ENCODE peak calls at places on chromosomes 4 and X, in seven cellular contexts. E is GM06990, F is astrocyte, X is GM23338, P is right cardiac atrium, I is A549, U is epithelial cell of esophagus. O is an unnamed sample.

GRCh38 chr4:74175379-74175778 is 17.5 kb downstream of the MTHFD2L start:
- DNase-seq in U (no peak), E (no peak), P (no peak), X (no peak), F (no peak), I (no peak), O (no peak)

GRCh38 chr4:14000091-14000814 is 372.7 kb upstream of the BOD1L1 start:
- DNase-seq in I (no peak), X (no peak), F (no peak), E (no peak), U (peak), P (no peak), O (no peak)

GRCh38 chr4:98609946-98610345 is 48.5 kb downstream of the TSPAN5 start:
- DNase-seq in U (no peak), I (no peak), E (no peak), X (no peak), P (no peak), F (no peak), O (no peak)

GRCh38 chrX:16771483-16772398 is 14.5 kb upstream of the TXLNG start:
- DNase-seq in X (peak), F (peak), E (peak), U (peak), I (peak), P (no peak), O (peak)

GRCh38 chr4:111792592-111792991 is 352.7 kb upstream of the FAM241A start:
- DNase-seq in X (no peak), I (no peak), E (no peak), F (no peak), P (no peak), U (no peak), O (no peak)

GRCh38 chrX:110214684-110215083 is 103.2 kb downstream of the AMMECR1 start:
- DNase-seq in U (no peak), X (no peak), F (no peak), E (no peak), I (no peak), P (no peak), O (no peak)

GRCh38 chrX:54043696-54044125 is 562 bp downstream of the PHF8 start:
- DNase-seq in U (peak), I (no peak), X (peak), E (no peak), P (no peak), F (peak), O (no peak)

GRCh38 chr4:125283702-125284279 is 31.0 kb upstream of the FAT4 start:
- DNase-seq in P (no peak), E (no peak), X (peak), I (peak), F (peak), U (peak), O (no peak)

GRCh38 chr4:102759835-102760644 is 728 bp downstream of the MANBA start:
- DNase-seq in P (no peak), F (peak), I (peak), X (peak), U (peak), E (no peak), O (no peak)

GRCh38 chr4:69830529-69831269 is 29.2 kb downstream of the SULT1E1 start:
- DNase-seq in P (no peak), F (peak), E (no peak), X (peak), I (peak), U (peak), O (peak)

GRCh38 chr4:26208237-26208985 is 112.4 kb upstream of the RBPJ start:
- DNase-seq in F (no peak), U (no peak), E (no peak), I (no peak), X (no peak), P (no peak), O (no peak)

GRCh38 chrX:39427492-39428289 is 626.4 kb downstream of the MID1IP1 start:
- DNase-seq in E (no peak), X (no peak), F (peak), P (no peak), U (peak), I (peak), O (peak)

GRCh38 chr4:6349896-6350295 is 80.2 kb downstream of the WFS1 start:
- DNase-seq in P (no peak), X (no peak), I (no peak), F (peak), E (no peak), U (no peak), O (no peak)

GRCh38 chr4:76723916-76724315 is 174.0 kb downstream of the SOWAHB start:
- DNase-seq in P (no peak), X (peak), F (peak), I (peak), E (no peak), U (peak), O (peak)

GRCh38 chr4:9947168-9948062 is 73.9 kb downstream of the SLC2A9 start:
- DNase-seq in X (no peak), I (no peak), U (no peak), F (no peak), P (no peak), E (no peak), O (no peak)

GRCh38 chr4:39825090-39825489 is 127.2 kb downstream of the UBE2K start:
- DNase-seq in I (no peak), U (no peak), F (no peak), E (no peak), P (no peak), X (no peak), O (no peak)

GRCh38 chr4:100189820-100190642 is at the start of gene DDIT4L:
- DNase-seq in E (peak), X (peak), P (peak), F (peak), I (peak), U (peak), O (no peak)

GRCh38 chr4:147791341-147791740 is 59.5 kb downstream of the ARHGAP10 start:
- DNase-seq in F (no peak), U (no peak), E (no peak), I (no peak), P (no peak), X (no peak), O (no peak)

GRCh38 chr4:85722401-85722800 is 247.5 kb downstream of the ARHGAP24 start:
- DNase-seq in X (no peak), F (no peak), P (no peak), I (no peak), E (no peak), U (no peak), O (no peak)

GRCh38 chr4:7103599-7104365 is 35.9 kb upstream of the GRPEL1 start:
- DNase-seq in I (peak), U (no peak), X (no peak), E (no peak), P (peak), F (no peak), O (no peak)

GRCh38 chr4:115110191-115111166 is 2.9 kb downstream of the NDST4 start:
- DNase-seq in F (no peak), I (no peak), U (no peak), P (no peak), E (no peak), X (no peak), O (no peak)

GRCh38 chr4:37453361-37454262 is 209.1 kb downstream of the NWD2 start:
- DNase-seq in P (peak), F (peak), X (peak), I (peak), U (peak), E (peak), O (no peak)

GRCh38 chr4:115113382-115114106 is at the start of gene NDST4:
- DNase-seq in P (no peak), F (peak), X (no peak), U (peak), I (peak), E (no peak), O (peak)

GRCh38 chr4:73998040-73999011 is at the start of gene CXCL5:
- DNase-seq in E (no peak), F (peak), X (peak), I (peak), P (peak), U (peak), O (peak)

GRCh38 chr4:33162122-33162521 is 2442.0 kb downstream of the PCDH7 start:
- DNase-seq in U (no peak), P (no peak), E (no peak), I (no peak), F (no peak), X (no peak), O (no peak)

GRCh38 chr4:100933628-100934027 is 413.7 kb downstream of the PPP3CA start:
- DNase-seq in F (no peak), X (no peak), P (no peak), E (no peak), I (peak), U (peak), O (peak)

GRCh38 chrX:51336584-51336983 is 4.0 kb downstream of the NUDT10 start:
- DNase-seq in U (peak), X (peak), P (peak), I (peak), F (peak), E (peak), O (no peak)

GRCh38 chr4:185859106-185859505 is 47.1 kb upstream of the SORBS2 start:
- DNase-seq in I (no peak), P (no peak), X (no peak), U (no peak), F (peak), E (no peak), O (no peak)

GRCh38 chr4:123869517-123870282 is 473.1 kb downstream of the SPRY1 start:
- DNase-seq in I (no peak), E (no peak), P (peak), U (no peak), F (peak), X (no peak), O (no peak)

GRCh38 chrX:24306430-24306829 is 7.4 kb downstream of the SUPT20HL2 start:
- DNase-seq in E (no peak), X (peak), U (no peak), I (no peak), P (no peak), F (no peak), O (no peak)

DNA sequence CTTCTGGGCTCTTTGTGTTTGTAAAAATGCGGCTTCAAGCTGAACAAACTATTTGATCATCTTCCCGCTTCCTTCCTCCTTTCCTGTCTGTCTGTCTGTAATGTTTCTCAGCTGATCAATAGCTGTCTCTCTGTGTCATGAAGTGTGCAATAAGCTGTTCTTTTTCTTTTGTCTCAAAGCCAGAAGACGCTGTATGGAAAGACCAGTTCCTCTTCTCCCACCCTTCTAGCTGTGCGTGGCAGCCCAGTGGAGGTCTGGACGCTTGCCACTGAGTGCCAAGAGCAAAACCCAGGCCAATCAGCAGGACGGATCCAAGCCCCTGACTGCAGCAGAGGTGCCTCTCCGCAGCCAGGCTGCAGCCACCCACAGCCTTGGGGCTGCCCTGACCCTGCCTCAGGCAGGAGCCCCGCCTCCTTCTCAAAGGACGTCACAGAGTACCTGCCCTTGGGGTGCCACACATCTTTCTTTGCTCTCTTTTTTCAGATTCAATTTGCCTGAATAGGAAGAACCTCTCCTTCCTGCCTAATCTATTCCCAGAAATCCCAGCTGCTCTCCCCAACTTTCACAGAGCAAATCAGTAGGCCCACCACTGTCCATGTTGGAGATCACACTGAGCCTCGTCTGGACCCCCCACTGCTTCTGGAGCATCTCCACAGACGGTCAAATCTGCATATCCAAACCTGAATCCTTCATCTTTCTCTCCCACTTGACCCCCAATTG is 59.1 kb downstream of the MAML3 start:
- DNase-seq in U (peak), E (no peak), I (peak), P (peak), F (peak), X (peak), O (no peak)
- H3K4me3 ChIP-seq in U (no peak), E (no peak), I (peak), P (no peak), F (peak), X (peak), O (no peak)

GRCh38 chrX:332496-332860 is 13.9 kb upstream of the GTPBP6 start:
- DNase-seq in I (no peak), F (no peak), P (peak), E (no peak), X (no peak), U (no peak), O (no peak)
- H3K4me3 ChIP-seq in I (no peak), F (no peak), P (no peak), E (no peak), X (no peak), U (no peak), O (no peak)

GRCh38 chr4:2689825-2690700 is 66.1 kb downstream of the TNIP2 start:
- DNase-seq in X (no peak), P (no peak), E (peak), I (no peak), U (no peak), F (no peak), O (no peak)
- H3K4me3 ChIP-seq in X (no peak), P (no peak), E (no peak), I (no peak), U (no peak), F (no peak), O (no peak)

GRCh38 chr4:687048-687974 is 1.6 kb downstream of the SLC49A3 start:
- DNase-seq in X (no peak), E (no peak), F (peak), I (peak), U (peak), P (peak), O (peak)

GRCh38 chr4:689498-690122 is 659 bp upstream of the SLC49A3 start:
- DNase-seq in E (no peak), X (no peak), U (no peak), P (no peak), I (no peak), F (no peak), O (no peak)

GRCh38 chr4:688695-689497 is at the start of gene SLC49A3:
- DNase-seq in X (peak), F (no peak), E (no peak), P (peak), U (no peak), I (no peak), O (no peak)

GRCh38 chr4:686371-687040 is 2.4 kb downstream of the SLC49A3 start:
- DNase-seq in I (no peak), P (peak), U (no peak), X (no peak), E (peak), F (no peak), O (no peak)

GRCh38 chr4:687975-688694 is 816 bp downstream of the SLC49A3 start:
- DNase-seq in X (peak), I (no peak), F (no peak), P (peak), U (peak), E (no peak), O (no peak)
- H3K4me3 ChIP-seq in X (peak), I (no peak), F (no peak), P (peak), U (no peak), E (no peak), O (no peak)

GRCh38 chr4:155900402-155900801 is 3.1 kb upstream of the TDO2 start:
- DNase-seq in P (no peak), E (no peak), I (peak), F (peak), U (peak), X (peak), O (peak)
- H3K4me3 ChIP-seq in P (no peak), E (no peak), I (no peak), F (no peak), U (no peak), X (no peak), O (no peak)

DNA sequence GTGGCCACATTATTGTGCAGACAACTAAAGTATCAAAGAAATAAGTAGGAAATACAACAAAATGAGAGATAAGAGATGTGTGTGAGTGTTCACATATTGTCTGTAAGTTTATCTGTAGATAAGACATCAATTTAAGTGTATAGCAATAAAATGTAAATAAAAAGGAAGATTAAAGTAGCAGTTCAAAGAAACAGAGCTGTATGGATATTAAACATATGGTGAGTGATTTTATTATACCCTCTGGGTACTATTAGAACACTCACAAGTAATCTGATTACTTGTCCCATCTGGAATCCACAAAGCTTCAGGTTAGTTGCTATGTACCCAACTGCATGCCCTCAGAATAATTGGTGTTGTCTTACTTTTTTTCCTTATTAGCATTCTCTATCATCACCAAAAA is 747.9 kb upstream of the ADGRL3 start:
- DNase-seq in U (no peak), I (no peak), P (no peak), X (no peak), F (no peak), E (no peak), O (no peak)
- H3K4me3 ChIP-seq in U (no peak), I (no peak), P (no peak), X (no peak), F (no peak), E (no peak), O (no peak)

GRCh38 chrX:38326086-38326485 is 1.2 kb downstream of the RPGR start:
- DNase-seq in P (no peak), X (no peak), U (no peak), E (no peak), I (no peak), F (no peak), O (no peak)
- H3K4me3 ChIP-seq in P (peak), X (peak), U (peak), E (peak), I (peak), F (peak), O (peak)

GRCh38 chr4:128707864-128708263 is 101.6 kb upstream of the JADE1 start:
- DNase-seq in U (peak), E (no peak), F (peak), I (no peak), X (no peak), P (no peak), O (no peak)
- H3K4me3 ChIP-seq in U (no peak), E (no peak), F (no peak), I (no peak), X (no peak), P (no peak), O (no peak)

O was measured in skeletal muscle cell.